ENCODE peak calls at places on chromosome X, in ten cellular contexts. X is left ventricle myocardium inferior; M is neural crest cell; K is retinal pigment epithelial cell; S is IMR-90; H is choroid plexus epithelial cell; I is endodermal cell; T is cardiac muscle cell; B is GM13976; O is CD4-positive, alpha-beta T cell. A is an unnamed sample.

GRCh38 chrX:308821-309520 is 9.6 kb downstream of the GTPBP6 start:
- DNase-seq in X (peak), M (no peak), K (no peak), S (no peak), H (no peak), I (no peak), T (no peak), B (no peak), O (no peak), A (no peak)

GRCh38 chrX:119736206-119736764 is 22.1 kb upstream of the SOWAHD start:
- DNase-seq in X (no peak), M (no peak), K (no peak), S (peak), H (no peak), I (no peak), T (no peak), B (no peak), O (no peak), A (no peak)

GRCh38 chrX:103554687-103555417 is 30.5 kb upstream of the TCEAL4 start:
- DNase-seq in X (peak), M (peak), K (no peak), S (peak), H (peak), I (peak), T (peak), B (peak), O (peak), A (peak)

GRCh38 chrX:133254666-133255065 is 36.5 kb upstream of the TFDP3 start:
- DNase-seq in X (no peak), M (no peak), K (no peak), S (peak), H (peak), I (no peak), T (no peak), B (no peak), O (no peak), A (no peak)

GRCh38 chrX:48083212-48083611 is 11.8 kb upstream of the ZNF630 start:
- DNase-seq in X (peak), M (peak), K (no peak), S (peak), H (peak), I (peak), T (peak), B (peak), O (peak), A (no peak)

GRCh38 chrX:107123750-107124149 is 5.1 kb upstream of the RBM41 start:
- DNase-seq in X (no peak), M (no peak), K (no peak), S (no peak), H (no peak), I (no peak), T (no peak), B (no peak), O (no peak), A (no peak)

GRCh38 chrX:19811807-19812604 is 75.4 kb downstream of the SH3KBP1 start:
- DNase-seq in X (no peak), M (no peak), K (no peak), S (peak), H (peak), I (no peak), T (peak), B (no peak), O (no peak), A (peak)

GRCh38 chrX:101265869-101266428 is 25.2 kb downstream of the TAF7L start:
- DNase-seq in X (no peak), M (no peak), K (peak), S (peak), H (peak), I (no peak), T (peak), B (no peak), O (no peak), A (no peak)

GRCh38 chrX:56762220-56762619 is 33.2 kb downstream of the NBDY start:
- DNase-seq in X (no peak), M (no peak), K (no peak), S (no peak), H (no peak), I (no peak), T (no peak), B (peak), O (no peak), A (no peak)

GRCh38 chrX:25019707-25020390 is 4.1 kb upstream of the ARX start:
- DNase-seq in X (no peak), M (no peak), K (no peak), S (no peak), H (no peak), I (peak), T (no peak), B (no peak), O (no peak), A (no peak)

GRCh38 chrX:25023908-25024307 is 8.1 kb upstream of the ARX start:
- DNase-seq in X (no peak), M (no peak), K (no peak), S (no peak), H (no peak), I (no peak), T (no peak), B (no peak), O (no peak), A (no peak)

GRCh38 chrX:25020391-25021131 is 4.8 kb upstream of the ARX start:
- DNase-seq in X (no peak), M (peak), K (no peak), S (no peak), H (no peak), I (peak), T (peak), B (peak), O (no peak), A (peak)

GRCh38 chrX:25021132-25021498 is 5.3 kb upstream of the ARX start:
- DNase-seq in X (no peak), M (no peak), K (no peak), S (no peak), H (no peak), I (no peak), T (no peak), B (no peak), O (no peak), A (no peak)

DNA sequence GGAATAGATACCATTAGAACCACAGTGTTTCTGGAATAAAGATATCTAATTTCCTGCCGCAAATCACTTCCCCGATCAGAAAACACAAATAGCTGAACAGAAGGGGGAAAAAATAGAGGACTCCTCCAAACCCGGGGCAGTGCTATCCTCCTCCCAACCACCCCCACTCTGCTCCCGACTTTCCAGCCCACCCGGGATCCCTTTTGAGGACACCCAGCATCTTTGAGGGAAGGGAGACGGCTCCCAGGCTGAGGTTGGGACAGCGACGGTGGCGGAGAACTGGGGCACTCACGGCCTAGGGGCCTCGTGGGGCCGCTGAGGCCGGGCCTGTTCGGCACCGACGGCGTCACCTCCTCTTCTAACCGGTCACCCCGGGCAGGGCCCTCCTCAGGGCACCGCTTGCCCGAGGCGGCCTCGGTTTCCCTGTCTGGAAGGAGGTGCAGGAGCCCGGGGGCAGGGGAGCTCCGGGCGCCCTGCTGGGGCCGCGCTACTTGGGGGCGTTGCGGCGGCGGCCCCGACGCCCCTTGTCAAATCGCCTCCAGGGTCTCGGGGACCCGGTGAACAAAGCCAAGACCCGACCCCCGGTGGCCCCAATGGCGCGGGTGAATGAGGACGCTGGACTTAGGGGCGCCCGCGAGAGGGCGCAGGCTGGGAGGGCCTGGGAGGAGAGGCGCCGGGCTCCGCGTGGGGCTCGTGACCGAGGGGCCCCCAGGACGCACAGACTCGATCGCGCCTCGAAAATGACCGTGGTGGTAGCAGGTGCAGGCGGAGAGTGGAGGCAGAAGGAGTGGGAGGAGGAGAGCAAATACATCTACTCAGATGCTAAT is 6.9 kb upstream of the ARX start:
- DNase-seq in X (no peak), M (no peak), K (no peak), S (no peak), H (no peak), I (peak), T (no peak), B (no peak), O (no peak), A (no peak)
- TF ChIP-seq CTCF in X (no peak), M (peak), K (peak), S (no peak), H (no peak), I (peak), T (peak), B (no peak), O (no peak), A (no peak)

GRCh38 chrX:41863343-41864203 is 59.8 kb downstream of the CASK start:
- DNase-seq in X (no peak), M (no peak), K (no peak), S (no peak), H (no peak), I (no peak), T (no peak), B (no peak), O (no peak), A (no peak)
- TF ChIP-seq CTCF in X (no peak), M (no peak), K (peak), S (no peak), H (no peak), I (peak), T (no peak), B (no peak), O (no peak), A (no peak)

DNA sequence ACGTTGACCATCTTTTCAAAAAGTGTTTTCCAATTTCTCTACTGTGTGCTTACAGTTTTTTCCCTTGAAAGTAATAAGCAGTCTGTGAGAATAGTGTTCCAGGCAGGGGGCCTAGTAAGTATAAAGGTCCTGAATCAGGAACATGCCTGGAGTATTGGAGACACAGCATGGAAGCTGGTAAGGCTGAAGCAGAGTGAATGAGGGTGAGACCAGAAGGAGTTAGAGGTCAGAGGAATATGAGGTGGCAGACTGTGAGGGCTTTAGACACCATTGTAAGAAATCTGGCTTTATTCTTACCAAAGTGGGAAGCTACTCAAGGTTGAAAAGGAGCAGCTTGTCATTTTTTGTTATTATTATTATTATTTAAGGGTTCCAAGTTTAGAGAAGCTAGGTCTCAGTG is 107.4 kb downstream of the CT47B1 start:
- DNase-seq in X (no peak), M (no peak), K (no peak), S (no peak), H (peak), I (no peak), T (no peak), B (no peak), O (no peak), A (no peak)
- TF ChIP-seq CTCF in X (no peak), M (no peak), K (no peak), S (no peak), H (no peak), I (no peak), T (no peak), B (no peak), O (no peak), A (no peak)

DNA sequence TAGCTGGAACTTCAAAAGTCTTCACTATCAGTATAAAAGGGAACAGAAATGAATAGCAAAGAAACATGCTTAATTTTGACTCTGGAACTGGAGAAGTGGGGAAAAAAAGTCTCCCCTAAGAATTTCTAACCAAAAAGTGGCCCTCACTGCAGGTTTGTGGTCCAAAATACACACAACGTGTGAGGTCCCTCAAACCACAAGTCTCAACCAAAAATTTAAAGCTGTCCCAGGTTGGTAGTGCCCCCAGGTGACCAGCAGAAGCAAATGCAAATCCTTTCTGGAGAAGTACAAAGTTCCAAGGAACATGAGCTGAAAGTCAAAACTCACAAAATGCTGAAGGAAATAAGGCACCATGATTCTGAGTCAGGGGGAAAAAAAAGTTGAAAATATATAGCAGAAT is 23.6 kb upstream of the VAMP7 start:
- DNase-seq in X (no peak), M (no peak), K (no peak), S (no peak), H (peak), I (peak), T (peak), B (no peak), O (no peak), A (no peak)
- TF ChIP-seq CTCF in X (peak), M (peak), K (peak), S (peak), H (peak), I (peak), T (no peak), B (peak), O (no peak), A (no peak)

GRCh38 chrX:77595848-77596247 is 148.7 kb downstream of the FGF16 start:
- DNase-seq in X (no peak), M (no peak), K (no peak), S (peak), H (peak), I (no peak), T (no peak), B (no peak), O (no peak), A (no peak)

GRCh38 chrX:77597511-77597910 is 150.3 kb downstream of the FGF16 start:
- DNase-seq in X (no peak), M (no peak), K (no peak), S (no peak), H (no peak), I (no peak), T (no peak), B (no peak), O (no peak), A (no peak)

GRCh38 chrX:77597090-77597489 is 149.9 kb downstream of the FGF16 start:
- DNase-seq in X (no peak), M (no peak), K (no peak), S (peak), H (peak), I (no peak), T (peak), B (no peak), O (no peak), A (no peak)
- TF ChIP-seq CTCF in X (peak), M (peak), K (peak), S (peak), H (peak), I (peak), T (peak), B (no peak), O (no peak), A (peak)

GRCh38 chrX:11259437-11259836 is 33.8 kb upstream of the AMELX start:
- DNase-seq in X (no peak), M (no peak), K (no peak), S (no peak), H (no peak), I (no peak), T (no peak), B (no peak), O (no peak), A (no peak)

GRCh38 chrX:11257290-11257689 is 35.9 kb upstream of the AMELX start:
- DNase-seq in X (no peak), M (no peak), K (no peak), S (no peak), H (no peak), I (no peak), T (no peak), B (no peak), O (no peak), A (no peak)

GRCh38 chrX:11254417-11255109 is 38.6 kb upstream of the AMELX start:
- DNase-seq in X (no peak), M (no peak), K (no peak), S (no peak), H (no peak), I (no peak), T (no peak), B (no peak), O (no peak), A (no peak)

GRCh38 chrX:11261260-11261659 is 32.0 kb upstream of the AMELX start:
- DNase-seq in X (no peak), M (no peak), K (no peak), S (peak), H (peak), I (no peak), T (peak), B (no peak), O (no peak), A (no peak)

GRCh38 chrX:11257711-11258110 is 35.5 kb upstream of the AMELX start:
- DNase-seq in X (no peak), M (no peak), K (no peak), S (no peak), H (no peak), I (no peak), T (no peak), B (no peak), O (no peak), A (no peak)
- TF ChIP-seq CTCF in X (no peak), M (no peak), K (no peak), S (no peak), H (no peak), I (no peak), T (no peak), B (no peak), O (no peak), A (no peak)

A was measured in heart left ventricle.